ENCODE peak calls at places on chromosomes 4 and X, in five cellular contexts. K, F, T, G and O are unnamed samples. For H3K9me3, the result is how much of the 10 kb centered on the place peaks cover.

GRCh38 chr4:120685756-120686278 is 236.7 kb downstream of the PRDM5 start:
- DNase-seq in G (no peak), T (no peak), F (no peak), K (no peak), O (peak)

GRCh38 chrX:118528089-118528753 is 32.6 kb downstream of the DOCK11 start:
- DNase-seq in F (no peak), K (no peak), G (peak), T (peak), O (no peak)

GRCh38 chr4:53450773-53451172 is 73.3 kb downstream of the FIP1L1 start:
- DNase-seq in K (no peak), T (no peak), G (no peak), F (no peak), O (no peak)

GRCh38 chr4:66357316-66357715 is 687.0 kb upstream of the EPHA5 start:
- DNase-seq in K (no peak), F (no peak), G (no peak), T (no peak), O (peak)

GRCh38 chrX:56788229-56788628 is 59.2 kb downstream of the NBDY start:
- DNase-seq in G (no peak), T (peak), F (no peak), K (no peak), O (no peak)

GRCh38 chrX:44675364-44676024 is 132.8 kb upstream of the FUNDC1 start:
- DNase-seq in T (no peak), F (peak), G (no peak), K (peak), O (peak)

GRCh38 chrX:97290199-97290598 is 406.5 kb downstream of the RPA4 start:
- DNase-seq in T (no peak), F (no peak), K (no peak), G (no peak), O (no peak)

GRCh38 chr4:94413085-94413685 is 38.6 kb upstream of the PDLIM5 start:
- DNase-seq in T (no peak), K (no peak), F (no peak), G (no peak), O (no peak)

GRCh38 chr4:139892973-139893736 is 227.5 kb downstream of the MGST2 start:
- DNase-seq in K (no peak), T (no peak), F (no peak), G (no peak), O (no peak)

GRCh38 chr4:41256131-41256739 is 493 bp upstream of the UCHL1 start:
- DNase-seq in G (no peak), T (no peak), K (no peak), F (no peak), O (peak)

GRCh38 chrX:3713937-3714434 is 537 bp upstream of the PRKX start:
- DNase-seq in K (no peak), F (no peak), T (peak), G (no peak), O (no peak)

GRCh38 chr4:7415927-7416686 is 18.6 kb downstream of the PSAPL1 start:
- DNase-seq in F (no peak), T (no peak), G (no peak), K (no peak), O (no peak)

GRCh38 chrX:73683236-73683859 is 120.4 kb downstream of the CHIC1 start:
- DNase-seq in F (no peak), T (no peak), G (no peak), K (no peak), O (no peak)

GRCh38 chr4:7210818-7211217 is 18.5 kb downstream of the SORCS2 start:
- DNase-seq in G (no peak), T (no peak), F (peak), K (no peak), O (no peak)

GRCh38 chr4:100075056-100075455 is 115.2 kb downstream of the DDIT4L start:
- DNase-seq in G (no peak), F (no peak), T (no peak), K (no peak), O (no peak)

GRCh38 chrX:7446815-7447214 is 298.9 kb upstream of the PUDP start:
- DNase-seq in F (no peak), G (no peak), K (peak), T (no peak), O (no peak)

GRCh38 chrX:41265615-41266014 is 68.3 kb upstream of the DDX3X start:
- DNase-seq in G (peak), F (peak), T (peak), K (no peak), O (peak)

GRCh38 chrX:139877710-139878414 is 55.0 kb downstream of the ATP11C start:
- DNase-seq in F (no peak), K (no peak), T (no peak), G (no peak), O (no peak)

GRCh38 chrX:115642895-115643530 is 82.0 kb downstream of the PLS3 start:
- DNase-seq in F (peak), G (no peak), T (peak), K (no peak), O (peak)

GRCh38 chr4:139227729-139228404 is 50.8 kb upstream of the ELF2 start:
- DNase-seq in T (no peak), G (no peak), K (no peak), F (no peak), O (no peak)

GRCh38 chr4:56630876-56631666 is 50.0 kb downstream of the HOPX start:
- DNase-seq in G (no peak), K (no peak), T (no peak), F (no peak), O (peak)

GRCh38 chrX:34874763-34875162 is 67.8 kb upstream of the FAM47B start:
- DNase-seq in K (no peak), T (no peak), F (no peak), G (no peak), O (no peak)

GRCh38 chrX:2894885-2895292 is 34.2 kb downstream of the ARSD start:
- DNase-seq in F (peak), K (no peak), G (no peak), T (peak), O (peak)

GRCh38 chr4:98939892-98940298 is 11.0 kb upstream of the EIF4E start:
- DNase-seq in K (no peak), F (peak), G (no peak), T (no peak), O (peak)

GRCh38 chr4:169940460-169940859 is 85.7 kb downstream of the MFAP3L start:
- DNase-seq in G (no peak), T (no peak), F (no peak), K (no peak), O (no peak)

GRCh38 chr4:86446996-86447395 is 87.1 kb upstream of the MAPK10 start:
- DNase-seq in F (no peak), K (no peak), G (no peak), T (no peak), O (no peak)

GRCh38 chr4:86450861-86451260 is 91.0 kb upstream of the MAPK10 start:
- DNase-seq in T (no peak), G (no peak), K (no peak), F (no peak), O (no peak)

GRCh38 chr4:86450189-86450588 is 90.3 kb upstream of the MAPK10 start:
- DNase-seq in T (no peak), G (no peak), K (no peak), F (no peak), O (no peak)

GRCh38 chr4:86449746-86450145 is 89.9 kb upstream of the MAPK10 start:
- DNase-seq in K (no peak), T (no peak), F (no peak), G (no peak), O (no peak)

GRCh38 chr4:86448891-86449290 is 89.0 kb upstream of the MAPK10 start:
- DNase-seq in F (no peak), G (no peak), T (no peak), K (no peak), O (no peak)
- H3K27ac ChIP-seq in F (no peak), G (no peak), T (no peak), K (no peak), O (no peak)

GRCh38 chrX:64925480-64925879 is 50.8 kb downstream of the ZC4H2 start:
- DNase-seq in T (no peak), F (no peak), G (no peak), K (no peak), O (no peak)
- H3K9me3 ChIP-seq in T (under half), F (under half), G (under half), K (under half), O (under half)

DNA sequence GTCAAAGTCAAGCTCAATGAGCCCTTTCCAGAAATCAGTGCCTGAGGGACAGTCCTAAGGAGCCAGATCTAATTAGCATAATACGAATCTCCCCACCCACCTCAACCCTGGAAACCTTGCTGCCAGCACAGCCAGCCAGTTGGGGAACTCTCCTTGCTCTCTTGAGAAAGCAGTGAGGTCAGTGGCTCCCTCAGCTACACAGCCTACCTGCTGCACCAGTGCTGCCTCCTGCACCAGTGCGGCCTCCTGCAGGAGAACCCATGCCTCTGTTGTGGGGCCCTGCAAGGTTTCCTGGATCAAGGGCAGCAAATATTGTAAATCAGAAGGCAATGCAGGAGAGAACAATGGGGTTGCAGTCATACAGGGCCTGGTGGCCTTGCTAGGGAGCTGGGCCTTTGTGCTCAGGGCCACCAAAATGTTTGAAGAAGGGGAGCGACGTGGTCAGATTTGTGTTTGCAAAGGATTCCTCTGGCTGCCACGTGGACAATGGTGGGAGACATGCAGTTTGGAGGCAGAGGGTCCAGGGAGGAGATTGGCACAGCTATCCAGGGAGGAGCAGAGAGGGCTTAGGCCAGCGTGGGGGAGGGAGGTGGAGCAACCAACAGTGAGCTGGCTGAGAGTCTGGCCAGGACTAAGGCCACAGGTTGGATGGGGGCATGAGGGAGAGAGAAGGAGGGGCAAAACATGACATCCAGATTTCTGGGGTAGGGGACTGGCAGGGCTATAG is 124.3 kb upstream of the MAMLD1 start:
- DNase-seq in K (no peak), G (no peak), F (no peak), T (no peak), O (no peak)
- H3K27ac ChIP-seq in K (no peak), G (no peak), F (no peak), T (no peak), O (no peak)

DNA sequence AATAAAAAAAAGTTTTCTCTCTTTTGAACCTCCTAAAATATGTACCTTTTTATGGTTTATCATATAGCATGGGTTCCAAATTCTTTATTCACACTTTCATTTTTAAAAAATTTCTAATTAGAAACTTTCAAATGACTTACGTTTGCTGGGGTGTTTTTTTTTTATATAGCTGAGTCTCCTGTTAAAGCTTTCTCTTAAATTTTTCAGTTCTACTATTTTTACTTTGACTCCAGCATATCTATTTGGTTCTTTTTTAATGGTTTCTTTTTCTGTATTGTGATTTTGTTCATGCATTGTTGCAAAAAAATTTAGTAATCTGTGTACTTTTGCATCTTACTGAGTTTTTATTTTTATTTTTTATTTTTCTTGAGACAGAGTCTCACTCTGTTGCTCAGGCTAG is 22.3 kb downstream of the ZNF718 start:
- DNase-seq in F (no peak), G (no peak), K (no peak), T (no peak), O (no peak)
- H3K9me3 ChIP-seq in F (half or more), G (under half), K (under half), T (half or more), O (under half)

GRCh38 chr4:158786155-158786581 is 17.3 kb downstream of the FNIP2 start:
- DNase-seq in G (no peak), F (no peak), K (no peak), T (no peak), O (no peak)
- H3K27ac ChIP-seq in G (no peak), F (peak), K (no peak), T (peak), O (peak)

GRCh38 chrX:1027133-1027532 is 185.3 kb downstream of the CRLF2 start:
- DNase-seq in F (no peak), G (no peak), T (no peak), K (no peak), O (no peak)

GRCh38 chrX:1026263-1027015 is 186.0 kb downstream of the CRLF2 start:
- DNase-seq in G (no peak), T (no peak), K (no peak), F (no peak), O (no peak)

GRCh38 chrX:1029494-1029893 is 183.0 kb downstream of the CRLF2 start:
- DNase-seq in K (no peak), T (no peak), G (no peak), F (no peak), O (no peak)

GRCh38 chrX:1027680-1028079 is 184.8 kb downstream of the CRLF2 start:
- DNase-seq in G (no peak), T (no peak), F (no peak), K (no peak), O (no peak)

DNA sequence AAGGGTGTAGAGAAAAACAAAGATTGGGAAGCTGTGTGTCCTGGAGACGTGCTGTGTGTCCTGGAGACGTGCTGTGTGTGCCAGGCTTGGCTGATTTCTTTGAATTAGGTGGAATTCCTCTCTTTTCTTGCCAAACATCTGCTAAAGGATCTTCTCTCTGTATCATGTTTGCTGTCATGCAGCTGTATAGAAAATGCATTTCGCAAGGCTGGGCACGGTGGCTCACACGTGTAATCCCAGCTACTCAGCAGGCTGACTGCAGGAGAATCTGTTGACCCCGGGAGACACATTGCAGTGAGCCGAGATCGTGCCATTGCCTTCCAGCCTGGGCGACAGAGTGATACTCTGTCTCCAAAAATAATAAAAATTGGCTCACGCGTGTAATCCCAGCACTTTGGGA is 187.0 kb downstream of the CRLF2 start:
- DNase-seq in K (no peak), T (no peak), F (no peak), G (no peak), O (no peak)
- H3K9me3 ChIP-seq in K (under half), T (under half), F (under half), G (under half), O (under half)

GRCh38 chr4:143341186-143341755 is 4.6 kb downstream of the GAB1 start:
- DNase-seq in T (peak), G (no peak), K (no peak), F (no peak), O (peak)
- H3K27ac ChIP-seq in T (peak), G (no peak), K (no peak), F (no peak), O (peak)

DNA sequence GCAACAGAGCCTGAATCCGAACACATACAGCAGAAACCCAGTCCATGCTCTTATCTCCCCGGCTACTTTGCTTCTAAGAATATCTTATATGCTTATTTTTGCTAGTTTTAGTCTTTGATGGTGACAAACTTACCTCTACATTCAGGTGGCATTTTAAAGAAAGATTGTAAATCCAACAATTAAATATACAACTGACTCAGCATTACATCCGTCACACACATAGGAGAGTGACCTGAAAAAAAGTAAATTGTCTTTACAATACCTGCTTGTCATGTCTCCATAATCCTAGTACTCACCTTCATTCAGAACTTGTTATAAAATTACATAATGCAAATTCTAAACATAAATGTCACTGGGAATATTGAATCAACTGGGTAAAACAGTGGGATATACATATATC is 30.6 kb upstream of the BMP3 start:
- DNase-seq in K (no peak), F (no peak), G (no peak), T (no peak), O (no peak)
- H3K9me3 ChIP-seq in K (under half), F (under half), G (under half), T (under half), O (under half)